ENCODE peak calls at places on chromosome 15, in five cellular contexts. P is cardiac fibroblast, I is testis, N is GM06990, X is activated B cell treated with CpG ODN at 0.5 μM for 24 hours. K is an unnamed sample.

GRCh38 chr15:93168913-93169312 is 79.9 kb upstream of the RGMA start:
- DNase-seq in P (no peak), I (no peak), N (no peak), X (no peak), K (no peak)

GRCh38 chr15:43769584-43770228 is 7.1 kb downstream of the ELL3 start:
- DNase-seq in P (peak), I (peak), N (no peak), X (no peak), K (peak)

GRCh38 chr15:57640935-57641682 is 49.4 kb downstream of the MYZAP start:
- DNase-seq in P (peak), I (no peak), N (no peak), X (no peak), K (peak)

GRCh38 chr15:101313041-101313761 is 18.2 kb upstream of the SNRPA1 start:
- DNase-seq in P (no peak), I (no peak), N (no peak), X (no peak), K (no peak)

GRCh38 chr15:29089731-29090616 is 179.6 kb downstream of the NSMCE3 start:
- DNase-seq in P (peak), I (no peak), N (no peak), X (no peak), K (no peak)

GRCh38 chr15:35479423-35479822 is 66.5 kb downstream of the DPH6 start:
- DNase-seq in P (no peak), I (no peak), N (no peak), X (no peak), K (no peak)

GRCh38 chr15:41561104-41561776 is 2.2 kb downstream of the TYRO3 start:
- DNase-seq in P (no peak), I (no peak), N (no peak), X (no peak), K (no peak)

GRCh38 chr15:101342065-101342464 is 47.0 kb upstream of the SNRPA1 start:
- DNase-seq in P (no peak), I (no peak), N (no peak), X (no peak), K (no peak)

GRCh38 chr15:90101130-90101968 is 919 bp downstream of the IDH2 start:
- DNase-seq in P (peak), I (peak), N (peak), X (peak), K (peak)

GRCh38 chr15:52261498-52262242 is 33.9 kb downstream of the MYO5C start:
- DNase-seq in P (peak), I (peak), N (peak), X (peak), K (peak)
- TF ChIP-seq CTCF in P (peak), I (peak), N (no peak), X (no peak), K (peak)

GRCh38 chr15:48877630-48878595 is at the start of gene EID1:
- DNase-seq in P (peak), I (peak), N (peak), X (peak), K (peak)
- TF ChIP-seq CTCF in P (no peak), I (no peak), N (peak), X (no peak), K (no peak)

GRCh38 chr15:47987908-47988532 is 132.8 kb upstream of the SLC24A5 start:
- DNase-seq in P (peak), I (peak), N (no peak), X (no peak), K (peak)
- TF ChIP-seq CTCF in P (peak), I (peak), N (peak), X (no peak), K (peak)

GRCh38 chr15:82139823-82140268 is 94.0 kb upstream of the MEX3B start:
- DNase-seq in P (peak), I (no peak), N (no peak), X (no peak), K (peak)
- TF ChIP-seq CTCF in P (peak), I (peak), N (peak), X (peak), K (peak)

K was measured in GM20000.